ENCODE peak calls at places on chromosomes 12 and 14, in nine cellular contexts. W is thoracic aorta; F is hypothalamus; E is fibroblast of lung; Z is GOT3; Y is T-helper 1 cell; N is RPMI8226; X is activated CD4-positive, alpha-beta T cell treated with anti-CD3 and anti-CD28 coated beads, Interleukin-2, amount 10 ng/mL, durations not matched to agents 7 days and 5 days; R is CD8-positive, alpha-beta memory T cell. V is an unnamed sample.

GRCh38 chr14:61891251-61891650 is 129.0 kb downstream of the SNAPC1 start:
- DNase-seq in W (no peak), F (no peak), E (peak; percentile 4), Z (no peak), Y (no peak), N (no peak), X (no peak), R (no peak), V (no peak)

GRCh38 chr12:5043589-5044419 is at the start of gene KCNA5:
- DNase-seq in W (no peak), F (no peak), E (no peak), Z (no peak), Y (no peak), N (no peak), X (no peak), R (no peak), V (no peak)

GRCh38 chr12:108839890-108840230 is 17.5 kb downstream of the SSH1 start:
- DNase-seq in W (no peak), F (no peak), E (no peak), Z (no peak), Y (no peak), N (no peak), X (no peak), R (no peak), V (peak; percentile 42)

GRCh38 chr12:120249875-120250795 is 15.4 kb downstream of the PXN start:
- DNase-seq in W (no peak), F (no peak), E (no peak), Z (no peak), Y (no peak), N (no peak), X (peak; percentile 59), R (peak; percentile 29), V (no peak)

GRCh38 chr12:40650038-40650704 is 42.1 kb upstream of the CNTN1 start:
- DNase-seq in W (no peak), F (no peak), E (no peak), Z (no peak), Y (no peak), N (no peak), X (no peak), R (no peak), V (no peak)

GRCh38 chr14:94921870-94922585 is 152.1 kb upstream of the GSC start:
- DNase-seq in W (no peak), F (no peak), E (no peak), Z (no peak), Y (no peak), N (no peak), X (no peak), R (no peak), V (no peak)

GRCh38 chr14:37596790-37597189 is 1.4 kb downstream of the TTC6 start:
- DNase-seq in W (no peak), F (no peak), E (no peak), Z (no peak), Y (no peak), N (no peak), X (no peak), R (no peak), V (no peak)

GRCh38 chr12:115599251-115599811 is 678.2 kb downstream of the MED13L start:
- DNase-seq in W (no peak), F (no peak), E (no peak), Z (no peak), Y (no peak), N (no peak), X (no peak), R (no peak), V (no peak)

GRCh38 chr12:63276537-63277365 is 125.8 kb upstream of the AVPR1A start:
- DNase-seq in W (no peak), F (no peak), E (peak; percentile 12), Z (no peak), Y (no peak), N (peak; percentile 58), X (peak; percentile 21), R (no peak), V (no peak)

GRCh38 chr14:102314242-102315011 is 5.1 kb upstream of the ZNF839 start:
- DNase-seq in W (peak; percentile 41), F (peak; percentile 72), E (peak; percentile 82), Z (peak; percentile 30), Y (peak; percentile 70), N (peak; percentile 81), X (peak; percentile 83), R (peak; percentile 76), V (peak; percentile 79)

GRCh38 chr14:27184371-27184901 is 586.6 kb upstream of the NOVA1 start:
- DNase-seq in W (no peak), F (no peak), E (no peak), Z (no peak), Y (no peak), N (no peak), X (no peak), R (no peak), V (no peak)

GRCh38 chr14:104472536-104473243 is 106.9 kb upstream of the C14orf180 start:
- DNase-seq in W (no peak), F (no peak), E (no peak), Z (no peak), Y (no peak), N (no peak), X (no peak), R (no peak), V (no peak)

GRCh38 chr12:68497702-68498101 is 113.0 kb upstream of the RAP1B start:
- DNase-seq in W (no peak), F (no peak), E (peak; percentile 67), Z (no peak), Y (no peak), N (no peak), X (no peak), R (no peak), V (no peak)

GRCh38 chr14:96285667-96286066 is 29.7 kb downstream of the BDKRB1 start:
- DNase-seq in W (no peak), F (no peak), E (peak; percentile 89), Z (no peak), Y (no peak), N (no peak), X (no peak), R (no peak), V (no peak)

GRCh38 chr12:126588586-126589249 is 1523.5 kb downstream of the AACS start:
- DNase-seq in W (no peak), F (no peak), E (no peak), Z (no peak), Y (no peak), N (no peak), X (peak; percentile 44), R (no peak), V (peak; percentile 1)

GRCh38 chr14:74035556-74035955 is 16.4 kb downstream of the BBOF1 start:
- DNase-seq in W (no peak), F (no peak), E (peak; percentile 29), Z (no peak), Y (no peak), N (no peak), X (no peak), R (no peak), V (no peak)

GRCh38 chr12:13211859-13212664 is 15.5 kb downstream of the EMP1 start:
- DNase-seq in W (no peak), F (peak; percentile 9), E (peak; percentile 79), Z (no peak), Y (peak; percentile 60), N (peak; percentile 78), X (peak; percentile 81), R (peak; percentile 56), V (peak; percentile 33)